ENCODE peak calls at places on chromosomes 3 and 15, in five cellular contexts. H is HTR-8/SVneo; Q is NCI-H2081 treated with DMSO at 0.1 percent for 48 hours; Z is effector memory CD4-positive, alpha-beta T cell; W is central memory CD4-positive, alpha-beta T cell. R is an unnamed sample.

GRCh38 chr3:177776656-177777055 is 579.4 kb upstream of the TBL1XR1 start:
- DNase-seq in H (peak; percentile 23), Q (no peak), Z (no peak), W (no peak), R (peak; percentile 35)

GRCh38 chr15:101676965-101677364 is 24.8 kb upstream of the TM2D3 start:
- DNase-seq in H (no peak), Q (no peak), Z (no peak), W (no peak), R (no peak)

GRCh38 chr3:189317911-189318310 is 146.1 kb downstream of the TPRG1 start:
- DNase-seq in H (no peak), Q (no peak), Z (no peak), W (no peak), R (no peak)

GRCh38 chr3:195240939-195241338 is 30.0 kb downstream of the XXYLT1 start:
- DNase-seq in H (no peak), Q (no peak), Z (no peak), W (no peak), R (no peak)

GRCh38 chr3:146222204-146223046 is 28.5 kb downstream of the PLSCR4 start:
- DNase-seq in H (no peak), Q (no peak), Z (no peak), W (no peak), R (no peak)

GRCh38 chr15:65058394-65059368 is 9.1 kb downstream of the RASL12 start:
- DNase-seq in H (no peak), Q (no peak), Z (no peak), W (no peak), R (no peak)

GRCh38 chr3:191085091-191085490 is 114.0 kb upstream of the OSTN start:
- DNase-seq in H (no peak), Q (no peak), Z (no peak), W (no peak), R (no peak)

GRCh38 chr15:77535845-77536244 is 96.9 kb downstream of the LINGO1 start:
- DNase-seq in H (no peak), Q (no peak), Z (no peak), W (no peak), R (no peak)

GRCh38 chr3:31934866-31935265 is 46.2 kb downstream of the OSBPL10 start:
- DNase-seq in H (no peak), Q (no peak), Z (no peak), W (no peak), R (no peak)

GRCh38 chr15:72685925-72686794 is at the start of the genes BBS4 and HIGD2B:
- DNase-seq in H (peak; percentile 92), Q (no peak), Z (peak; percentile 77), W (peak; percentile 83), R (peak; percentile 65)

GRCh38 chr15:31489801-31490646 is 163.4 kb downstream of the KLF13 start:
- DNase-seq in H (peak; percentile 63), Q (no peak), Z (peak; percentile 27), W (peak; percentile 49), R (peak; percentile 79)

GRCh38 chr3:188947983-188948657 is 223.7 kb upstream of the TPRG1 start:
- DNase-seq in H (peak; percentile 69), Q (peak; percentile 97), Z (no peak), W (no peak), R (peak; percentile 88)

GRCh38 chr3:115301364-115301860 is 154.3 kb upstream of the ZBTB20 start:
- DNase-seq in H (no peak), Q (no peak), Z (no peak), W (no peak), R (no peak)

GRCh38 chr15:63372018-63372705 is 9.5 kb downstream of the CA12 start:
- DNase-seq in H (peak; percentile 81), Q (no peak), Z (no peak), W (no peak), R (peak; percentile 79)

GRCh38 chr15:85380860-85381535 is 595 bp downstream of the AKAP13 start:
- DNase-seq in H (peak; percentile 14), Q (no peak), Z (peak; percentile 59), W (peak; percentile 66), R (peak; percentile 8)

GRCh38 chr3:40914475-40914874 is 284.8 kb upstream of the CTNNB1 start:
- DNase-seq in H (no peak), Q (no peak), Z (no peak), W (no peak), R (no peak)

GRCh38 chr3:106262976-106263375 is 394.2 kb upstream of the CBLB start:
- DNase-seq in H (no peak), Q (no peak), Z (no peak), W (no peak), R (no peak)

GRCh38 chr3:87548271-87548670 is 271.9 kb upstream of the POU1F1 start:
- DNase-seq in H (no peak), Q (no peak), Z (no peak), W (no peak), R (no peak)

GRCh38 chr15:29411299-29411698 is 141.7 kb upstream of the NSMCE3 start:
- DNase-seq in H (no peak), Q (no peak), Z (no peak), W (no peak), R (no peak)

GRCh38 chr3:21042184-21042583 is 708.8 kb downstream of the ZNF385D start:
- DNase-seq in H (no peak), Q (no peak), Z (no peak), W (no peak), R (no peak)

GRCh38 chr3:53881691-53882593 is at the start of gene ACTR8:
- DNase-seq in H (peak; percentile 84), Q (no peak), Z (peak; percentile 78), W (peak; percentile 83), R (peak; percentile 85)

GRCh38 chr3:183158552-183159006 is 4.0 kb downstream of the LAMP3 start:
- DNase-seq in H (peak; percentile 54), Q (no peak), Z (no peak), W (no peak), R (peak; percentile 79)

GRCh38 chr15:38696120-38696727 is 131.6 kb upstream of the RASGRP1 start:
- DNase-seq in H (no peak), Q (no peak), Z (peak; percentile 45), W (peak; percentile 54), R (peak; percentile 28)

GRCh38 chr3:46866032-46866595 is 2.9 kb upstream of the MYL3 start:
- DNase-seq in H (no peak), Q (no peak), Z (no peak), W (no peak), R (no peak)

GRCh38 chr3:105608623-105609022 is 241.9 kb downstream of the ALCAM start:
- DNase-seq in H (no peak), Q (no peak), Z (no peak), W (no peak), R (no peak)